ENCODE peak calls at places on chromosomes 1 and 21, in six cellular contexts. K is CD8-positive, alpha-beta memory T cell; Q is fibroblast of the aortic adventitia; O is stimulated activated CD8-positive, alpha-beta memory T cell treated with anti-CD3 and anti-CD28 coated beads, Interleukin-4, amount 100 ng/mL, for 4 hours; U is activated CD8-positive, alpha-beta memory T cell treated with anti-CD3 and anti-CD28 coated beads, Interleukin-2, amount 50 U/mL, for 48 hours; N is coronary artery. W is an unnamed sample.

GRCh38 chr1:53601867-53602266 is 137.1 kb downstream of the GLIS1 start:
- DNase-seq in K (no peak), Q (no peak), O (no peak), U (no peak), N (no peak), W (no peak)

GRCh38 chr1:159936284-159936904 is 9.0 kb downstream of the IGSF9 start:
- DNase-seq in K (peak; percentile 77), Q (peak; percentile 57), O (peak; percentile 61), U (peak; percentile 99), N (no peak), W (peak; percentile 32)

GRCh38 chr1:211541715-211542477 is 37.1 kb downstream of the SLC30A1 start:
- DNase-seq in K (no peak), Q (peak; percentile 16), O (no peak), U (no peak), N (no peak), W (no peak)

GRCh38 chr1:180003026-180003695 is 48.6 kb downstream of the CEP350 start:
- DNase-seq in K (no peak), Q (no peak), O (no peak), U (no peak), N (no peak), W (no peak)

GRCh38 chr21:36917487-36918158 is 48.8 kb downstream of the HLCS start:
- DNase-seq in K (no peak), Q (peak; percentile 72), O (no peak), U (no peak), N (no peak), W (no peak)

GRCh38 chr1:53295746-53296722 is 31.8 kb downstream of the LRP8 start:
- DNase-seq in K (no peak), Q (peak; percentile 9), O (no peak), U (no peak), N (no peak), W (no peak)

GRCh38 chr1:171841931-171842723 is 829 bp downstream of the DNM3 start:
- DNase-seq in K (peak; percentile 1), Q (no peak), O (no peak), U (no peak), N (peak; percentile 73), W (peak; percentile 17)

GRCh38 chr21:28959367-28960099 is 33.1 kb downstream of the LTN1 start:
- DNase-seq in K (no peak), Q (peak; percentile 84), O (no peak), U (no peak), N (no peak), W (peak; percentile 64)

GRCh38 chr1:109667452-109668122 is at the start of gene GSTM2:
- DNase-seq in K (peak; percentile 38), Q (peak; percentile 77), O (peak; percentile 51), U (peak; percentile 87), N (peak; percentile 96), W (peak; percentile 82)

GRCh38 chr1:51487628-51488027 is 31.4 kb downstream of the EPS15 start:
- DNase-seq in K (no peak), Q (no peak), O (no peak), U (no peak), N (no peak), W (no peak)

GRCh38 chr1:44701141-44701573 is 26.6 kb downstream of the ARMH1 start:
- DNase-seq in K (no peak), Q (no peak), O (no peak), U (no peak), N (no peak), W (no peak)

GRCh38 chr21:44370027-44370735 is 16.8 kb downstream of the TRPM2 start:
- DNase-seq in K (no peak), Q (peak; percentile 2), O (no peak), U (no peak), N (peak; percentile 66), W (peak; percentile 3)

GRCh38 chr1:84936116-84936810 is 43.3 kb upstream of the LPAR3 start:
- DNase-seq in K (no peak), Q (peak; percentile 84), O (no peak), U (no peak), N (no peak), W (peak; percentile 56)

GRCh38 chr1:25018878-25019277 is 88.8 kb upstream of the RUNX3 start:
- DNase-seq in K (no peak), Q (no peak), O (no peak), U (no peak), N (no peak), W (no peak)

GRCh38 chr1:91651671-91652071 is 151.0 kb downstream of the CDC7 start:
- DNase-seq in K (no peak), Q (peak; percentile 92), O (no peak), U (no peak), N (no peak), W (no peak)

GRCh38 chr1:17184822-17185484 is 20.0 kb upstream of the PADI1 start:
- DNase-seq in K (no peak), Q (no peak), O (no peak), U (peak; percentile 37), N (peak; percentile 65), W (no peak)

GRCh38 chr21:33231526-33231925 is 1.8 kb downstream of the IFNAR2 start:
- DNase-seq in K (no peak), Q (no peak), O (no peak), U (peak; percentile 73), N (no peak), W (no peak)

GRCh38 chr21:35476616-35477395 is 427.7 kb upstream of the RUNX1 start:
- DNase-seq in K (no peak), Q (peak; percentile 73), O (no peak), U (no peak), N (no peak), W (no peak)

GRCh38 chr1:98781906-98782305 is 120.4 kb downstream of the SNX7 start:
- DNase-seq in K (no peak), Q (no peak), O (no peak), U (no peak), N (no peak), W (no peak)

GRCh38 chr1:153741946-153742345 is 14.1 kb downstream of the INTS3 start:
- DNase-seq in K (no peak), Q (no peak), O (no peak), U (no peak), N (no peak), W (no peak)

GRCh38 chr1:174998569-174999215 is 1.1 kb upstream of the CACYBP start:
- DNase-seq in K (peak; percentile 37), Q (peak; percentile 70), O (no peak), U (peak; percentile 64), N (no peak), W (peak; percentile 39)

GRCh38 chr1:40984066-40984465 is 4.6 kb downstream of the CTPS1 start:
- DNase-seq in K (no peak), Q (peak; percentile 65), O (no peak), U (no peak), N (no peak), W (no peak)

GRCh38 chr1:65148548-65149390 is 766 bp downstream of the AK4 start:
- DNase-seq in K (no peak), Q (peak; percentile 34), O (peak; percentile 1), U (peak; percentile 87), N (peak; percentile 78), W (no peak)

GRCh38 chr21:34807146-34807880 is 138.5 kb downstream of the CLIC6 start:
- DNase-seq in K (peak; percentile 56), Q (peak; percentile 93), O (peak; percentile 68), U (peak; percentile 78), N (no peak), W (peak; percentile 53)

GRCh38 chr1:87787551-87787950 is 458.9 kb downstream of the LMO4 start:
- DNase-seq in K (no peak), Q (no peak), O (no peak), U (no peak), N (no peak), W (no peak)

GRCh38 chr1:165424454-165425283 is 20.3 kb downstream of the RXRG start:
- DNase-seq in K (no peak), Q (peak; percentile 58), O (no peak), U (no peak), N (no peak), W (no peak)

GRCh38 chr1:87203890-87204289 is 124.8 kb upstream of the LMO4 start:
- DNase-seq in K (no peak), Q (peak; percentile 54), O (no peak), U (no peak), N (no peak), W (no peak)

GRCh38 chr1:109392788-109393580 is 4.7 kb downstream of the SORT1 start:
- DNase-seq in K (no peak), Q (no peak), O (no peak), U (no peak), N (peak; percentile 86), W (peak; percentile 79)

GRCh38 chr21:40512590-40512989 is 334.4 kb downstream of the DSCAM start:
- DNase-seq in K (no peak), Q (no peak), O (no peak), U (peak; percentile 57), N (no peak), W (no peak)

GRCh38 chr1:214552174-214552608 is 789 bp upstream of the PTPN14 start:
- DNase-seq in K (no peak), Q (peak; percentile 81), O (no peak), U (no peak), N (peak; percentile 84), W (peak; percentile 57)

GRCh38 chr21:36508948-36509347 is 29.0 kb upstream of the CLDN14 start:
- DNase-seq in K (no peak), Q (no peak), O (no peak), U (no peak), N (no peak), W (no peak)